ENCODE peak calls at places on chromosome 15, in ten cellular contexts. D is activated T-helper 9 cell treated with anti-CD3 and anti-CD28 coated beads, Interleukin-2, amount 50 U/mL, for 16 hours; U is COLO829; M is glutamatergic neuron; A is body of pancreas; S is brain microvascular endothelial cell; F is progenitor cell of endocrine pancreas; H is stimulated activated CD4-positive, alpha-beta T cell treated with anti-CD3 and anti-CD28 coated beads, Interleukin-4, amount 100 ng/mL, for 24 hours; V is NCI-H446; G is epithelial cell of proximal tubule. Z is an unnamed sample.

GRCh38 chr15:31554261-31554660 is 227.6 kb downstream of the KLF13 start:
- DNase-seq in D (no peak), V (peak; percentile 30), U (no peak), H (no peak), S (peak; percentile 72), G (no peak), M (no peak), A (no peak), F (no peak), Z (no peak)

GRCh38 chr15:51144021-51144532 is 49.4 kb upstream of the TNFAIP8L3 start:
- DNase-seq in H (no peak), F (no peak), U (no peak), G (peak; percentile 38), M (no peak), A (no peak), S (peak; percentile 82), V (no peak), D (no peak), Z (no peak)

GRCh38 chr15:65920825-65921309 is 51.6 kb downstream of the RAB11A start:
- DNase-seq in A (no peak), D (no peak), U (no peak), V (no peak), F (no peak), H (no peak), M (no peak), S (no peak), G (no peak), Z (no peak)

GRCh38 chr15:58931985-58932384 is 1.5 kb downstream of the SLTM start:
- DNase-seq in A (peak; percentile 41), S (no peak), V (no peak), H (no peak), D (no peak), M (no peak), U (no peak), G (no peak), F (no peak), Z (no peak)

GRCh38 chr15:40928351-40928974 is 677 bp upstream of the DLL4 start:
- DNase-seq in D (no peak), H (no peak), F (no peak), G (no peak), S (no peak), V (no peak), U (no peak), M (no peak), A (peak; percentile 40), Z (no peak)

GRCh38 chr15:89917442-89918085 is 4.8 kb upstream of the ARPIN start:
- DNase-seq in A (no peak), G (no peak), M (no peak), V (no peak), S (no peak), F (no peak), U (no peak), H (no peak), D (no peak), Z (no peak)

GRCh38 chr15:80530737-80531365 is 126.7 kb downstream of the ARNT2 start:
- DNase-seq in F (no peak), A (no peak), S (no peak), H (no peak), D (no peak), U (no peak), V (peak; percentile 4), G (no peak), M (no peak), Z (no peak)

GRCh38 chr15:25437751-25438600 is 848 bp downstream of the UBE3A start:
- DNase-seq in H (peak; percentile 51), F (peak; percentile 70), G (no peak), D (peak; percentile 34), S (peak; percentile 12), V (peak; percentile 1), M (peak; percentile 85), U (no peak), A (peak; percentile 58), Z (peak; percentile 72)

GRCh38 chr15:98754283-98755022 is 106.1 kb downstream of the IGF1R start:
- DNase-seq in G (no peak), A (no peak), V (no peak), M (no peak), H (no peak), D (no peak), F (no peak), S (no peak), U (peak; percentile 33), Z (no peak)

GRCh38 chr15:99427668-99428361 is 138.0 kb upstream of the MEF2A start:
- DNase-seq in A (no peak), D (no peak), H (no peak), M (peak; percentile 4), V (no peak), F (no peak), G (no peak), U (no peak), S (no peak), Z (no peak)

GRCh38 chr15:62327386-62327785 is 162.3 kb upstream of the C2CD4B start:
- DNase-seq in D (no peak), H (no peak), U (no peak), F (no peak), S (no peak), M (no peak), A (no peak), V (no peak), G (no peak), Z (no peak)

GRCh38 chr15:38084289-38084688 is 149.8 kb downstream of the TMCO5A start:
- DNase-seq in V (no peak), S (peak; percentile 49), M (no peak), G (no peak), F (no peak), H (no peak), A (no peak), U (no peak), D (no peak), Z (no peak)